ENCODE peak calls at places on chromosomes 3 and 15, in ten cellular contexts. One of them, this sample, is unnamed.

GRCh38 chr15:26891448-26891881 is 24.6 kb downstream of the GABRA5 start:
- DNase-seq in CD8-positive, alpha-beta T cell: no peak
- DNase-seq in hypothalamus: peak
- DNase-seq in NCI-H774: peak
- DNase-seq in fibroblast of the aortic adventitia: peak
- DNase-seq in cardiac muscle cell: peak
- DNase-seq in A549: peak
- DNase-seq in GM19239: no peak
- DNase-seq in naive thymus-derived CD8-positive, alpha-beta T cell: no peak
- DNase-seq in HEK293T: peak
- DNase-seq in this sample: peak

GRCh38 chr3:23981955-23982354 is 36.9 kb downstream of the NR1D2 start:
- DNase-seq in CD8-positive, alpha-beta T cell: no peak
- DNase-seq in hypothalamus: no peak
- DNase-seq in NCI-H774: no peak
- DNase-seq in fibroblast of the aortic adventitia: no peak
- DNase-seq in cardiac muscle cell: no peak
- DNase-seq in A549: no peak
- DNase-seq in GM19239: no peak
- DNase-seq in naive thymus-derived CD8-positive, alpha-beta T cell: no peak
- DNase-seq in HEK293T: no peak
- DNase-seq in this sample: no peak

GRCh38 chr3:155912090-155912489 is 41.6 kb downstream of the GMPS start:
- DNase-seq in CD8-positive, alpha-beta T cell: no peak
- DNase-seq in hypothalamus: no peak
- DNase-seq in NCI-H774: no peak
- DNase-seq in fibroblast of the aortic adventitia: no peak
- DNase-seq in cardiac muscle cell: no peak
- DNase-seq in A549: no peak
- DNase-seq in GM19239: no peak
- DNase-seq in naive thymus-derived CD8-positive, alpha-beta T cell: no peak
- DNase-seq in HEK293T: no peak
- DNase-seq in this sample: no peak

GRCh38 chr3:63151893-63152292 is 126.2 kb upstream of the SYNPR start:
- DNase-seq in CD8-positive, alpha-beta T cell: no peak
- DNase-seq in hypothalamus: no peak
- DNase-seq in NCI-H774: no peak
- DNase-seq in fibroblast of the aortic adventitia: no peak
- DNase-seq in cardiac muscle cell: no peak
- DNase-seq in A549: no peak
- DNase-seq in GM19239: no peak
- DNase-seq in naive thymus-derived CD8-positive, alpha-beta T cell: no peak
- DNase-seq in HEK293T: no peak
- DNase-seq in this sample: no peak

GRCh38 chr3:75782506-75782905 is 2.8 kb downstream of the ZNF717 start:
- DNase-seq in CD8-positive, alpha-beta T cell: no peak
- DNase-seq in hypothalamus: no peak
- DNase-seq in NCI-H774: no peak
- DNase-seq in fibroblast of the aortic adventitia: no peak
- DNase-seq in cardiac muscle cell: no peak
- DNase-seq in A549: no peak
- DNase-seq in GM19239: no peak
- DNase-seq in naive thymus-derived CD8-positive, alpha-beta T cell: no peak
- DNase-seq in HEK293T: no peak
- DNase-seq in this sample: no peak

GRCh38 chr3:141960731-141961130 is 84.3 kb downstream of the ATP1B3 start:
- DNase-seq in CD8-positive, alpha-beta T cell: no peak
- DNase-seq in hypothalamus: no peak
- DNase-seq in NCI-H774: no peak
- DNase-seq in fibroblast of the aortic adventitia: peak
- DNase-seq in cardiac muscle cell: no peak
- DNase-seq in A549: no peak
- DNase-seq in GM19239: no peak
- DNase-seq in naive thymus-derived CD8-positive, alpha-beta T cell: no peak
- DNase-seq in HEK293T: no peak
- DNase-seq in this sample: no peak

GRCh38 chr3:186452517-186452916 is 90.5 kb upstream of the DGKG start:
- DNase-seq in CD8-positive, alpha-beta T cell: no peak
- DNase-seq in hypothalamus: no peak
- DNase-seq in NCI-H774: no peak
- DNase-seq in fibroblast of the aortic adventitia: peak
- DNase-seq in cardiac muscle cell: no peak
- DNase-seq in A549: no peak
- DNase-seq in GM19239: no peak
- DNase-seq in naive thymus-derived CD8-positive, alpha-beta T cell: no peak
- DNase-seq in HEK293T: no peak
- DNase-seq in this sample: no peak

GRCh38 chr15:34038023-34038403 is 991 bp downstream of the AVEN start:
- DNase-seq in CD8-positive, alpha-beta T cell: no peak
- DNase-seq in hypothalamus: no peak
- DNase-seq in NCI-H774: no peak
- DNase-seq in fibroblast of the aortic adventitia: peak
- DNase-seq in cardiac muscle cell: no peak
- DNase-seq in A549: no peak
- DNase-seq in GM19239: no peak
- DNase-seq in naive thymus-derived CD8-positive, alpha-beta T cell: no peak
- DNase-seq in HEK293T: no peak
- DNase-seq in this sample: no peak

GRCh38 chr3:39165518-39165917 is 12.1 kb upstream of the CSRNP1 start:
- DNase-seq in CD8-positive, alpha-beta T cell: no peak
- DNase-seq in hypothalamus: no peak
- DNase-seq in NCI-H774: no peak
- DNase-seq in fibroblast of the aortic adventitia: no peak
- DNase-seq in cardiac muscle cell: no peak
- DNase-seq in A549: no peak
- DNase-seq in GM19239: no peak
- DNase-seq in naive thymus-derived CD8-positive, alpha-beta T cell: no peak
- DNase-seq in HEK293T: no peak
- DNase-seq in this sample: no peak

GRCh38 chr15:40409366-40409765 is 3.8 kb downstream of the IVD start:
- DNase-seq in CD8-positive, alpha-beta T cell: no peak
- DNase-seq in hypothalamus: no peak
- DNase-seq in NCI-H774: no peak
- DNase-seq in fibroblast of the aortic adventitia: no peak
- DNase-seq in cardiac muscle cell: no peak
- DNase-seq in A549: no peak
- DNase-seq in GM19239: peak
- DNase-seq in naive thymus-derived CD8-positive, alpha-beta T cell: no peak
- DNase-seq in HEK293T: no peak
- DNase-seq in this sample: no peak

GRCh38 chr3:126184465-126185000 is 4.1 kb upstream of the ALDH1L1 start:
- DNase-seq in CD8-positive, alpha-beta T cell: no peak
- DNase-seq in hypothalamus: no peak
- DNase-seq in NCI-H774: no peak
- DNase-seq in fibroblast of the aortic adventitia: no peak
- DNase-seq in cardiac muscle cell: no peak
- DNase-seq in A549: no peak
- DNase-seq in GM19239: no peak
- DNase-seq in naive thymus-derived CD8-positive, alpha-beta T cell: no peak
- DNase-seq in HEK293T: no peak
- DNase-seq in this sample: no peak

GRCh38 chr15:70270752-70271111 is 173.0 kb upstream of the TLE3 start:
- DNase-seq in CD8-positive, alpha-beta T cell: no peak
- DNase-seq in hypothalamus: no peak
- DNase-seq in NCI-H774: no peak
- DNase-seq in fibroblast of the aortic adventitia: no peak
- DNase-seq in cardiac muscle cell: no peak
- DNase-seq in A549: no peak
- DNase-seq in GM19239: no peak
- DNase-seq in naive thymus-derived CD8-positive, alpha-beta T cell: no peak
- DNase-seq in HEK293T: no peak
- DNase-seq in this sample: no peak

GRCh38 chr3:69182588-69183299 is 60.3 kb upstream of the LMOD3 start:
- DNase-seq in CD8-positive, alpha-beta T cell: no peak
- DNase-seq in hypothalamus: no peak
- DNase-seq in NCI-H774: no peak
- DNase-seq in fibroblast of the aortic adventitia: peak
- DNase-seq in cardiac muscle cell: no peak
- DNase-seq in A549: no peak
- DNase-seq in GM19239: no peak
- DNase-seq in naive thymus-derived CD8-positive, alpha-beta T cell: no peak
- DNase-seq in HEK293T: no peak
- DNase-seq in this sample: no peak

GRCh38 chr3:46399557-46399956 is 7.3 kb downstream of the CCR5AS start:
- DNase-seq in CD8-positive, alpha-beta T cell: no peak
- DNase-seq in hypothalamus: no peak
- DNase-seq in NCI-H774: no peak
- DNase-seq in fibroblast of the aortic adventitia: no peak
- DNase-seq in cardiac muscle cell: no peak
- DNase-seq in A549: no peak
- DNase-seq in GM19239: no peak
- DNase-seq in naive thymus-derived CD8-positive, alpha-beta T cell: no peak
- DNase-seq in HEK293T: no peak
- DNase-seq in this sample: no peak

GRCh38 chr15:50542051-50542450 is 4.4 kb downstream of the USP50 start:
- DNase-seq in CD8-positive, alpha-beta T cell: no peak
- DNase-seq in hypothalamus: no peak
- DNase-seq in NCI-H774: no peak
- DNase-seq in fibroblast of the aortic adventitia: peak
- DNase-seq in cardiac muscle cell: no peak
- DNase-seq in A549: no peak
- DNase-seq in GM19239: no peak
- DNase-seq in naive thymus-derived CD8-positive, alpha-beta T cell: no peak
- DNase-seq in HEK293T: no peak
- DNase-seq in this sample: no peak

GRCh38 chr3:115814778-115815380 is 191.6 kb downstream of the GAP43 start:
- DNase-seq in CD8-positive, alpha-beta T cell: peak
- DNase-seq in hypothalamus: peak
- DNase-seq in NCI-H774: peak
- DNase-seq in fibroblast of the aortic adventitia: peak
- DNase-seq in cardiac muscle cell: peak
- DNase-seq in A549: peak
- DNase-seq in GM19239: peak
- DNase-seq in naive thymus-derived CD8-positive, alpha-beta T cell: peak
- DNase-seq in HEK293T: peak
- DNase-seq in this sample: peak

GRCh38 chr3:171459130-171459941 is 869 bp downstream of the TNIK start:
- DNase-seq in CD8-positive, alpha-beta T cell: peak
- DNase-seq in hypothalamus: peak
- DNase-seq in NCI-H774: peak
- DNase-seq in fibroblast of the aortic adventitia: peak
- DNase-seq in cardiac muscle cell: peak
- DNase-seq in A549: no peak
- DNase-seq in GM19239: no peak
- DNase-seq in naive thymus-derived CD8-positive, alpha-beta T cell: peak
- DNase-seq in HEK293T: peak
- DNase-seq in this sample: peak

GRCh38 chr3:141877911-141878310 is 1.5 kb downstream of the ATP1B3 start:
- DNase-seq in CD8-positive, alpha-beta T cell: no peak
- DNase-seq in hypothalamus: no peak
- DNase-seq in NCI-H774: no peak
- DNase-seq in fibroblast of the aortic adventitia: peak
- DNase-seq in cardiac muscle cell: no peak
- DNase-seq in A549: peak
- DNase-seq in GM19239: no peak
- DNase-seq in naive thymus-derived CD8-positive, alpha-beta T cell: no peak
- DNase-seq in HEK293T: no peak
- DNase-seq in this sample: no peak

GRCh38 chr3:95565502-95565901 is 1248.9 kb upstream of the EPHA6 start:
- DNase-seq in CD8-positive, alpha-beta T cell: no peak
- DNase-seq in hypothalamus: no peak
- DNase-seq in NCI-H774: no peak
- DNase-seq in fibroblast of the aortic adventitia: no peak
- DNase-seq in cardiac muscle cell: no peak
- DNase-seq in A549: no peak
- DNase-seq in GM19239: no peak
- DNase-seq in naive thymus-derived CD8-positive, alpha-beta T cell: no peak
- DNase-seq in HEK293T: no peak
- DNase-seq in this sample: no peak

GRCh38 chr15:68241088-68241935 is 11.8 kb upstream of the CLN6 start:
- DNase-seq in CD8-positive, alpha-beta T cell: no peak
- DNase-seq in hypothalamus: no peak
- DNase-seq in NCI-H774: no peak
- DNase-seq in fibroblast of the aortic adventitia: no peak
- DNase-seq in cardiac muscle cell: no peak
- DNase-seq in A549: no peak
- DNase-seq in GM19239: no peak
- DNase-seq in naive thymus-derived CD8-positive, alpha-beta T cell: no peak
- DNase-seq in HEK293T: no peak
- DNase-seq in this sample: no peak